ENCODE peak calls at places on chromosome 2, in nine cellular contexts. One of them, this sample, is unnamed.
A peak's percentile ranks its signal among the peaks of the same experiment; 100 is the strongest.

GRCh38 chr2:69989422-69990128 is 28.1 kb upstream of the ASPRV1 start:
- DNase-seq in cardiac fibroblast: no peak
- DNase-seq in NCI-H345: no peak
- DNase-seq in HCT116: no peak
- DNase-seq in NCI-H2171 treated with DMSO at 0.1 percent for 48 hours: no peak
- DNase-seq in EL: no peak
- DNase-seq in T-helper 1 cell: no peak
- DNase-seq in mesenchymal stem cell: no peak
- DNase-seq in T-helper 2 cell: no peak
- DNase-seq in this sample: no peak

GRCh38 chr2:174328309-174329156 is 6.2 kb upstream of the SP9 start:
- DNase-seq in cardiac fibroblast: no peak
- DNase-seq in HCT116: no peak
- DNase-seq in T-helper 2 cell: no peak
- DNase-seq in NCI-H2171 treated with DMSO at 0.1 percent for 48 hours: no peak
- DNase-seq in mesenchymal stem cell: peak; percentile 45
- DNase-seq in EL: no peak
- DNase-seq in NCI-H345: no peak
- DNase-seq in T-helper 1 cell: no peak
- DNase-seq in this sample: no peak

GRCh38 chr2:31579996-31580320 is 780 bp downstream of the SRD5A2 start:
- DNase-seq in cardiac fibroblast: no peak
- DNase-seq in NCI-H2171 treated with DMSO at 0.1 percent for 48 hours: no peak
- DNase-seq in T-helper 2 cell: no peak
- DNase-seq in NCI-H345: no peak
- DNase-seq in EL: no peak
- DNase-seq in HCT116: no peak
- DNase-seq in mesenchymal stem cell: no peak
- DNase-seq in T-helper 1 cell: no peak
- DNase-seq in this sample: no peak

GRCh38 chr2:186841940-186842339 is 7.0 kb downstream of the ZSWIM2 start:
- DNase-seq in HCT116: no peak
- DNase-seq in T-helper 1 cell: no peak
- DNase-seq in T-helper 2 cell: no peak
- DNase-seq in NCI-H345: no peak
- DNase-seq in mesenchymal stem cell: no peak
- DNase-seq in EL: peak; percentile 80
- DNase-seq in cardiac fibroblast: peak; percentile 74
- DNase-seq in NCI-H2171 treated with DMSO at 0.1 percent for 48 hours: no peak
- DNase-seq in this sample: peak; percentile 44

GRCh38 chr2:25228848-25229674 is 60.7 kb upstream of the POMC start:
- DNase-seq in EL: peak; percentile 80
- DNase-seq in NCI-H2171 treated with DMSO at 0.1 percent for 48 hours: peak; percentile 84
- DNase-seq in mesenchymal stem cell: peak; percentile 87
- DNase-seq in cardiac fibroblast: peak; percentile 83
- DNase-seq in T-helper 2 cell: no peak
- DNase-seq in T-helper 1 cell: no peak
- DNase-seq in NCI-H345: peak; percentile 78
- DNase-seq in HCT116: peak; percentile 59
- DNase-seq in this sample: peak; percentile 66

GRCh38 chr2:15155959-15156574 is 405.1 kb downstream of the NBAS start:
- DNase-seq in EL: no peak
- DNase-seq in HCT116: no peak
- DNase-seq in mesenchymal stem cell: no peak
- DNase-seq in NCI-H2171 treated with DMSO at 0.1 percent for 48 hours: no peak
- DNase-seq in cardiac fibroblast: no peak
- DNase-seq in T-helper 1 cell: no peak
- DNase-seq in NCI-H345: no peak
- DNase-seq in T-helper 2 cell: no peak
- DNase-seq in this sample: no peak

GRCh38 chr2:222341328-222341727 is 42.5 kb upstream of the PAX3 start:
- DNase-seq in EL: no peak
- DNase-seq in T-helper 1 cell: no peak
- DNase-seq in NCI-H2171 treated with DMSO at 0.1 percent for 48 hours: no peak
- DNase-seq in NCI-H345: no peak
- DNase-seq in mesenchymal stem cell: no peak
- DNase-seq in T-helper 2 cell: no peak
- DNase-seq in HCT116: no peak
- DNase-seq in cardiac fibroblast: no peak
- DNase-seq in this sample: no peak

GRCh38 chr2:74250189-74250631 is 51.8 kb downstream of the MTHFD2 start:
- DNase-seq in T-helper 1 cell: peak; percentile 40
- DNase-seq in HCT116: peak; percentile 36
- DNase-seq in NCI-H345: peak; percentile 33
- DNase-seq in NCI-H2171 treated with DMSO at 0.1 percent for 48 hours: peak; percentile 40
- DNase-seq in EL: peak; percentile 43
- DNase-seq in cardiac fibroblast: peak; percentile 60
- DNase-seq in T-helper 2 cell: peak; percentile 41
- DNase-seq in mesenchymal stem cell: peak; percentile 46
- DNase-seq in this sample: peak; percentile 45

GRCh38 chr2:45029215-45029614 is 20.0 kb upstream of the SIX2 start:
- DNase-seq in T-helper 1 cell: no peak
- DNase-seq in NCI-H345: peak; percentile 15
- DNase-seq in mesenchymal stem cell: no peak
- DNase-seq in cardiac fibroblast: peak; percentile 29
- DNase-seq in EL: no peak
- DNase-seq in NCI-H2171 treated with DMSO at 0.1 percent for 48 hours: peak; percentile 81
- DNase-seq in HCT116: no peak
- DNase-seq in T-helper 2 cell: no peak
- DNase-seq in this sample: peak; percentile 3

GRCh38 chr2:113124181-113124961 is 3.0 kb upstream of the IL1RN start:
- DNase-seq in mesenchymal stem cell: peak; percentile 26
- DNase-seq in cardiac fibroblast: peak; percentile 31
- DNase-seq in NCI-H345: no peak
- DNase-seq in T-helper 2 cell: no peak
- DNase-seq in NCI-H2171 treated with DMSO at 0.1 percent for 48 hours: no peak
- DNase-seq in HCT116: no peak
- DNase-seq in T-helper 1 cell: no peak
- DNase-seq in EL: peak; percentile 55
- DNase-seq in this sample: no peak

GRCh38 chr2:161223139-161223732 is 63.0 kb downstream of the TANK start:
- DNase-seq in mesenchymal stem cell: peak; percentile 59
- DNase-seq in T-helper 1 cell: no peak
- DNase-seq in NCI-H2171 treated with DMSO at 0.1 percent for 48 hours: peak; percentile 52
- DNase-seq in EL: peak; percentile 51
- DNase-seq in HCT116: peak; percentile 37
- DNase-seq in cardiac fibroblast: peak; percentile 77
- DNase-seq in T-helper 2 cell: no peak
- DNase-seq in NCI-H345: peak; percentile 40
- DNase-seq in this sample: peak; percentile 28

GRCh38 chr2:216974321-216975302 is 114.7 kb upstream of the TNP1 start:
- DNase-seq in mesenchymal stem cell: no peak
- DNase-seq in T-helper 2 cell: no peak
- DNase-seq in HCT116: no peak
- DNase-seq in NCI-H345: no peak
- DNase-seq in cardiac fibroblast: no peak
- DNase-seq in EL: no peak
- DNase-seq in NCI-H2171 treated with DMSO at 0.1 percent for 48 hours: no peak
- DNase-seq in T-helper 1 cell: no peak
- DNase-seq in this sample: no peak

GRCh38 chr2:100977511-100977910 is 24.6 kb upstream of the RPL31 start:
- DNase-seq in HCT116: no peak
- DNase-seq in NCI-H2171 treated with DMSO at 0.1 percent for 48 hours: no peak
- DNase-seq in EL: no peak
- DNase-seq in NCI-H345: no peak
- DNase-seq in mesenchymal stem cell: no peak
- DNase-seq in T-helper 1 cell: no peak
- DNase-seq in cardiac fibroblast: no peak
- DNase-seq in T-helper 2 cell: no peak
- DNase-seq in this sample: no peak

GRCh38 chr2:71800106-71800809 is 346.9 kb downstream of the DYSF start:
- DNase-seq in NCI-H345: no peak
- DNase-seq in cardiac fibroblast: no peak
- DNase-seq in EL: no peak
- DNase-seq in NCI-H2171 treated with DMSO at 0.1 percent for 48 hours: peak; percentile 12
- DNase-seq in mesenchymal stem cell: no peak
- DNase-seq in T-helper 2 cell: no peak
- DNase-seq in T-helper 1 cell: no peak
- DNase-seq in HCT116: no peak
- DNase-seq in this sample: no peak

GRCh38 chr2:27156739-27157475 is 8.1 kb downstream of the TCF23 start:
- DNase-seq in mesenchymal stem cell: no peak
- DNase-seq in NCI-H345: no peak
- DNase-seq in HCT116: no peak
- DNase-seq in T-helper 2 cell: no peak
- DNase-seq in cardiac fibroblast: no peak
- DNase-seq in T-helper 1 cell: no peak
- DNase-seq in NCI-H2171 treated with DMSO at 0.1 percent for 48 hours: peak; percentile 29
- DNase-seq in EL: no peak
- DNase-seq in this sample: no peak

GRCh38 chr2:63772061-63772460 is 69.6 kb upstream of the UGP2 start:
- DNase-seq in HCT116: no peak
- DNase-seq in mesenchymal stem cell: no peak
- DNase-seq in T-helper 2 cell: no peak
- DNase-seq in NCI-H2171 treated with DMSO at 0.1 percent for 48 hours: no peak
- DNase-seq in cardiac fibroblast: no peak
- DNase-seq in NCI-H345: no peak
- DNase-seq in T-helper 1 cell: no peak
- DNase-seq in EL: no peak
- DNase-seq in this sample: no peak

GRCh38 chr2:144715992-144716391 is 196.1 kb upstream of the ZEB2 start:
- DNase-seq in cardiac fibroblast: no peak
- DNase-seq in mesenchymal stem cell: no peak
- DNase-seq in NCI-H345: no peak
- DNase-seq in T-helper 2 cell: no peak
- DNase-seq in T-helper 1 cell: no peak
- DNase-seq in EL: no peak
- DNase-seq in HCT116: no peak
- DNase-seq in NCI-H2171 treated with DMSO at 0.1 percent for 48 hours: no peak
- DNase-seq in this sample: no peak